ENCODE peak calls at places on chromosomes 11 and 22, in seven cellular contexts. Q is lower leg skin, V is Calu3, J is mammary epithelial cell, E is MM.1S, G is GM12865, C is IMR-90. B is an unnamed sample.

GRCh38 chr11:32316846-32317525 is 118.4 kb downstream of the WT1 start:
- DNase-seq in Q (no peak), V (no peak), J (no peak), E (no peak), G (no peak), C (no peak), B (no peak)

GRCh38 chr22:46728470-46728869 is 9.6 kb downstream of the CERK start:
- DNase-seq in Q (no peak), V (no peak), J (no peak), E (no peak), G (no peak), C (no peak), B (no peak)

GRCh38 chr11:26974068-26974790 is 19.7 kb upstream of the FIBIN start:
- DNase-seq in Q (no peak), V (no peak), J (no peak), E (no peak), G (no peak), C (peak; percentile 69), B (no peak)

GRCh38 chr11:64036081-64037026 is 623 bp downstream of the FLRT1 start:
- DNase-seq in Q (no peak), V (no peak), J (peak; percentile 16), E (no peak), G (no peak), C (peak; percentile 35), B (no peak)

GRCh38 chr11:1205121-1205986 is 17.5 kb upstream of the MUC5B start:
- DNase-seq in Q (no peak), V (no peak), J (no peak), E (no peak), G (no peak), C (no peak), B (no peak)

GRCh38 chr11:106482920-106483761 is 405.7 kb downstream of the AASDHPPT start:
- DNase-seq in Q (no peak), V (no peak), J (peak; percentile 66), E (no peak), G (no peak), C (peak; percentile 84), B (no peak)

GRCh38 chr22:43802897-43803495 is 9.1 kb downstream of the EFCAB6 start:
- DNase-seq in Q (no peak), V (no peak), J (no peak), E (no peak), G (peak; percentile 34), C (no peak), B (no peak)

GRCh38 chr22:49064836-49065235 is 762.8 kb downstream of the BRD1 start:
- DNase-seq in Q (no peak), V (no peak), J (no peak), E (no peak), G (no peak), C (no peak), B (no peak)

GRCh38 chr22:41327124-41327523 is 25.8 kb downstream of the ZC3H7B start:
- DNase-seq in Q (no peak), V (no peak), J (no peak), E (no peak), G (no peak), C (no peak), B (no peak)

GRCh38 chr11:62370743-62371440 is 33.6 kb downstream of the ASRGL1 start:
- DNase-seq in Q (no peak), V (no peak), J (no peak), E (no peak), G (peak; percentile 70), C (no peak), B (no peak)

GRCh38 chr11:26828291-26828690 is 106.4 kb upstream of the SLC5A12 start:
- DNase-seq in Q (no peak), V (no peak), J (no peak), E (no peak), G (no peak), C (no peak), B (no peak)

GRCh38 chr22:30823015-30823370 is 128.3 kb downstream of the OSBP2 start:
- DNase-seq in Q (no peak), V (no peak), J (no peak), E (no peak), G (no peak), C (no peak), B (no peak)

GRCh38 chr22:39800790-39801540 is 92.6 kb downstream of the ENTHD1 start:
- DNase-seq in Q (no peak), V (no peak), J (no peak), E (no peak), G (no peak), C (no peak), B (no peak)

GRCh38 chr22:30591191-30591587 is 521 bp downstream of the PES1 start:
- DNase-seq in Q (no peak), V (no peak), J (no peak), E (peak; percentile 10), G (no peak), C (peak; percentile 56), B (no peak)

DNA sequence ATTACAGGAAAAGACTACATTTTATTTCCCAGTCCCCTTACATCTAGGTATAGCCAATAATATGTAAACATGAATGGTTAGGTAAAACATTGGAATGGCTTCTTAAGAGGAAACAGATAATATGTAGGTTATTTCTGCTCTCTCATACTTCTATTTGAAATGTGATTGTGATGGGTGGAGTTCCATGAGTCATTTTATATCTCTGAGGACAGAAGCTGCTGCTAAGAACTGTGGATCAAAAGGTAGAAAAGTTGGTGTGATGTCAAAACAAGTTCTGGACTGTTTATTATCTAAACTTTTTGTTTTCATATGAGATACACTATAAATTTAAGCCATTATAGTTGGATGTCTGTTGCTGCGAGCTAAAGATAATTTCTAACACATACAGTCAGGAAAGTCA is 799.4 kb upstream of the TENM4 start:
- DNase-seq in Q (no peak), V (no peak), J (no peak), E (no peak), G (no peak), C (no peak), B (no peak)
- TF ChIP-seq CTCF in Q (no peak), V (no peak), J (no peak), E (no peak), G (no peak), C (no peak), B (no peak)

DNA sequence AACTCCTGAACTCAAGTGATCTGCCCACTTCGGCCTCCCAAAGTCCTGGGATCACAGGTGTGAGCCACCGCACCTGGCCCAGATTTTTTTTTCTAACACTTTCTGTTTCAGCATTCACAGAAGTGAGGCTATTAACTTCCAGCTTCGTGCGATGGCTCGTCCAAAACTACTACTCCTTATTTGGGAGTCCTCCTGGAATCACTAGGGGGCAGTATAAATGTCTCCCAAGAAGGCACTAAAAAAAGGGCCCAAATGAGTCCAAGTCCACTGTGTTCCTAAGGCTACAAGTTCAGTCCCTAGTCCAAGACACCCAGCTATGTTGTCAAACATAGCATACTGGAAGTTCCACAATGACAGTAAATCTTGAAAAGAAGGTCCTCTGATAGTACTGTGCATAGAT is 63.2 kb upstream of the BIRC3 start:
- DNase-seq in Q (no peak), V (no peak), J (no peak), E (no peak), G (no peak), C (no peak), B (no peak)
- TF ChIP-seq CTCF in Q (no peak), V (no peak), J (no peak), E (peak; percentile 26), G (peak; percentile 22), C (peak; percentile 17), B (peak; percentile 27)

GRCh38 chr11:119316729-119317591 is at the start of gene MCAM:
- DNase-seq in Q (no peak), V (no peak), J (peak; percentile 39), E (no peak), G (peak; percentile 52), C (peak; percentile 48), B (no peak)

GRCh38 chr11:119314748-119315138 is 2.2 kb downstream of the MCAM start:
- DNase-seq in Q (no peak), V (no peak), J (no peak), E (no peak), G (no peak), C (no peak), B (no peak)

GRCh38 chr11:119317592-119318239 is 786 bp upstream of the MCAM start:
- DNase-seq in Q (no peak), V (no peak), J (peak; percentile 44), E (no peak), G (no peak), C (no peak), B (no peak)

GRCh38 chr11:119316017-119316728 is 757 bp downstream of the MCAM start:
- DNase-seq in Q (no peak), V (peak; percentile 29), J (peak; percentile 45), E (no peak), G (no peak), C (no peak), B (no peak)

DNA sequence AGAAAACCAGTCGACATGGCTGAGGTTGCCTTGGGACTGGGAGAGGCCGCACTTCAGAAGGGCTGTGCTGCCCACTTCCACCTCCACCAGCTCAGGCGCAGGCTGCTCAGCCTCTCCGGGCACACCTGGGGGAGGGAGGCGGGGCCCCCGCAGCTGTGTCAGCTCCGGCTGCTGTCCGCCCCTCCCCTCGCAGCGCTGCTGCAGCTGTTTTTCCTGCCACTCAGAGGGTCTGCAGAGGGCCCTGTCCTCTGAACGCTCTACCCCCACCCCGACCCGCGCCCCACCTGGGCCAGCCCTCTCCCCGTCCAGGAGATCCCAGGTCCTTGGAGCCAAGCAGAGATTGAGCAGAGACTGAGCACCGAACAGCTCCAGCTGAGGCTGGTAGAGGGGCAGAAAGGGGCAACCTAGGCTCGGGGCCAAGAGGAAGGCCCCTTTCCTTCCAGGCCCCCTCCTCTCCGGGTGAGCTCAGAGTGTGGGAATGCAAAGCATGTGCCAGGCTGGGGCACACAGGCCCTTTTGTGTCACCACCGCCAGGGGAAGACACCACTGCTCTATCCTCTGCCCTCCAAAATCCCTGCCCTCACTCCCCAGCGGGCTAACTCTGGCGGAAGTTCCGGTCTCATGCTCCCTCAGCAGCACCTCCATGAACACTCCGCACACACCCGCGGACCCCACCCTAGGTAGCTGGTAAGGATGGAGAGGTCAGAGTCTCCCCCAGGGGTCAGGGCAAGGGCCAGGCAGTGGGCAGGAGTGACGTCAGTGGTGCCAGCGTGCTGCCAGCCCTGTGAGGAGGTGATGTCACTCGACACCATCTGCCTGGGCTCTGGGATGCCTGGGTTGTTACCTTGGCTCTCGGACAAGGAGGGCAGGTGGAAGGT is 1.6 kb downstream of the MCAM start:
- DNase-seq in Q (no peak), V (peak; percentile 57), J (peak; percentile 56), E (peak; percentile 87), G (peak; percentile 57), C (no peak), B (no peak)
- TF ChIP-seq CTCF in Q (no peak), V (peak; percentile 28), J (no peak), E (peak; percentile 43), G (no peak), C (no peak), B (no peak)

GRCh38 chr22:31945971-31946680 is 1.8 kb downstream of the YWHAH start:
- DNase-seq in Q (no peak), V (no peak), J (no peak), E (no peak), G (no peak), C (peak; percentile 31), B (no peak)

GRCh38 chr22:31945478-31945815 is 1.1 kb downstream of the YWHAH start:
- DNase-seq in Q (no peak), V (no peak), J (no peak), E (no peak), G (peak; percentile 36), C (no peak), B (no peak)

GRCh38 chr22:31943206-31943975 is 944 bp upstream of the YWHAH start:
- DNase-seq in Q (no peak), V (no peak), J (no peak), E (no peak), G (no peak), C (no peak), B (no peak)

GRCh38 chr22:31943976-31944699 is at the start of gene YWHAH:
- DNase-seq in Q (peak; percentile 90), V (peak; percentile 96), J (peak; percentile 91), E (peak; percentile 93), G (peak; percentile 97), C (peak; percentile 89), B (peak; percentile 98)

GRCh38 chr22:31944700-31945477 is 554 bp downstream of the YWHAH start:
- DNase-seq in Q (no peak), V (peak; percentile 56), J (no peak), E (peak; percentile 30), G (peak; percentile 22), C (no peak), B (no peak)
- TF ChIP-seq CTCF in Q (no peak), V (peak; percentile 13), J (no peak), E (no peak), G (no peak), C (peak; percentile 8), B (no peak)

B was measured in GM10248.